ENCODE peak calls at places on chromosomes 13 and 19, in seven cellular contexts. I is CD8-positive, alpha-beta T cell; W is SJSA1; C is lung microvascular endothelial cell; M is stimulated activated naive B cell treated with anti-CD40 and anti-IgM and Interleukin-4, amounts not matched to agents 10 μg/mL and 1 μg/mL and 100 μg/mL, for 72 hours; Z is mesendoderm; E is nephron progenitor cell. K is an unnamed sample.

GRCh38 chr19:52248256-52248655 is 21.1 kb upstream of the ZNF766 start:
- DNase-seq in I (peak), W (no peak), C (peak), M (peak), Z (peak), E (peak), K (no peak)

GRCh38 chr19:53907690-53908089 is 1.4 kb upstream of the CACNG7 start:
- DNase-seq in I (no peak), W (no peak), C (no peak), M (no peak), Z (no peak), E (no peak), K (no peak)

GRCh38 chr19:11047856-11048255 is 41.4 kb upstream of the LDLR start:
- DNase-seq in I (no peak), W (no peak), C (no peak), M (no peak), Z (no peak), E (no peak), K (no peak)

GRCh38 chr19:28350037-28350436 is 862.9 kb downstream of the UQCRFS1 start:
- DNase-seq in I (no peak), W (no peak), C (no peak), M (no peak), Z (no peak), E (no peak), K (no peak)

GRCh38 chr19:35587326-35587725 is 1.4 kb downstream of the PMIS2 start:
- DNase-seq in I (no peak), W (no peak), C (no peak), M (no peak), Z (no peak), E (no peak), K (no peak)

GRCh38 chr13:43405457-43405856 is 381.3 kb downstream of the ENOX1 start:
- DNase-seq in I (no peak), W (peak), C (peak), M (no peak), Z (no peak), E (no peak), K (no peak)

GRCh38 chr19:50434525-50434924 is 1.8 kb downstream of the MYBPC2 start:
- DNase-seq in I (no peak), W (no peak), C (no peak), M (peak), Z (no peak), E (peak), K (no peak)

GRCh38 chr19:12611361-12611699 is 610 bp downstream of the ZNF791 start:
- DNase-seq in I (no peak), W (peak), C (peak), M (no peak), Z (peak), E (peak), K (peak)

GRCh38 chr19:17091758-17092333 is 16.3 kb downstream of the MYO9B start:
- DNase-seq in I (no peak), W (no peak), C (no peak), M (no peak), Z (peak), E (no peak), K (no peak)

GRCh38 chr13:77429320-77430142 is 102.6 kb upstream of the MYCBP2 start:
- DNase-seq in I (no peak), W (peak), C (no peak), M (peak), Z (no peak), E (no peak), K (no peak)

GRCh38 chr13:77876176-77876575 is 42.5 kb downstream of the EDNRB start:
- DNase-seq in I (no peak), W (no peak), C (peak), M (no peak), Z (no peak), E (no peak), K (no peak)

K was measured in islet precursor cell.